ENCODE peak calls at places on chromosomes 6 and 20, in five cellular contexts. T is NB4, H is astrocyte of the cerebellum, Q is lower leg skin, N is lung. Y is an unnamed sample.

GRCh38 chr6:106617857-106618256 is 11.4 kb downstream of the RTN4IP1 start:
- DNase-seq in T (no peak), H (no peak), Q (no peak), N (no peak), Y (no peak)

GRCh38 chr6:166045173-166045957 is 122.3 kb downstream of the TBXT start:
- DNase-seq in T (no peak), H (no peak), Q (no peak), N (no peak), Y (no peak)

GRCh38 chr20:64142546-64142945 is 21.7 kb upstream of the MYT1 start:
- DNase-seq in T (no peak), H (no peak), Q (no peak), N (no peak), Y (no peak)

GRCh38 chr6:75334266-75335040 is 49.9 kb upstream of the TMEM30A start:
- DNase-seq in T (peak), H (peak), Q (peak), N (no peak), Y (no peak)

GRCh38 chr20:50193851-50194830 is 3.5 kb downstream of the CEBPB start:
- DNase-seq in T (no peak), H (no peak), Q (peak), N (no peak), Y (peak)

GRCh38 chr6:131524695-131525336 is 48.2 kb upstream of the ARG1 start:
- DNase-seq in T (no peak), H (no peak), Q (no peak), N (no peak), Y (no peak)

GRCh38 chr6:55490871-55491270 is 88.1 kb downstream of the HMGCLL1 start:
- DNase-seq in T (no peak), H (no peak), Q (no peak), N (no peak), Y (no peak)

GRCh38 chr6:28111964-28112363 is 12.4 kb upstream of the ZSCAN16 start:
- DNase-seq in T (no peak), H (no peak), Q (no peak), N (no peak), Y (no peak)

GRCh38 chr6:13260116-13260598 is 68.2 kb downstream of the TBC1D7 start:
- DNase-seq in T (no peak), H (no peak), Q (no peak), N (no peak), Y (no peak)

GRCh38 chr20:63024573-63025392 is 18.0 kb upstream of the BHLHE23 start:
- DNase-seq in T (no peak), H (no peak), Q (no peak), N (no peak), Y (no peak)

GRCh38 chr20:38935967-38936407 is 9.8 kb downstream of the FAM83D start:
- DNase-seq in T (no peak), H (no peak), Q (no peak), N (no peak), Y (no peak)

GRCh38 chr6:5529733-5530132 is 268.4 kb downstream of the FARS2 start:
- DNase-seq in T (no peak), H (peak), Q (no peak), N (no peak), Y (no peak)

GRCh38 chr20:62925420-62926228 is 681 bp downstream of the DIDO1 start:
- DNase-seq in T (peak), H (no peak), Q (no peak), N (no peak), Y (no peak)

GRCh38 chr6:137570307-137570832 is 76.2 kb upstream of the OLIG3 start:
- DNase-seq in T (no peak), H (no peak), Q (no peak), N (no peak), Y (no peak)

GRCh38 chr20:5947276-5947675 is 3.1 kb downstream of the TRMT6 start:
- DNase-seq in T (peak), H (no peak), Q (no peak), N (no peak), Y (no peak)

GRCh38 chr6:77650098-77650663 is 2.7 kb upstream of the MEI4 start:
- DNase-seq in T (no peak), H (no peak), Q (no peak), N (no peak), Y (no peak)

GRCh38 chr6:81228912-81229540 is 523.5 kb downstream of the TENT5A start:
- DNase-seq in T (no peak), H (peak), Q (no peak), N (no peak), Y (no peak)

GRCh38 chr6:116847234-116847633 is 18.4 kb upstream of the GPRC6A start:
- DNase-seq in T (peak), H (peak), Q (no peak), N (no peak), Y (no peak)

GRCh38 chr6:101392561-101393230 is 812 bp upstream of the GRIK2 start:
- DNase-seq in T (no peak), H (no peak), Q (no peak), N (no peak), Y (no peak)

GRCh38 chr6:140178550-140179334 is 804.3 kb upstream of the CITED2 start:
- DNase-seq in T (no peak), H (no peak), Q (no peak), N (no peak), Y (no peak)

GRCh38 chr6:138004423-138005287 is 102.6 kb downstream of the PERP start:
- DNase-seq in T (peak), H (no peak), Q (no peak), N (no peak), Y (no peak)

GRCh38 chr6:91534614-91535013 is 947.7 kb upstream of the MAP3K7 start:
- DNase-seq in T (no peak), H (no peak), Q (no peak), N (no peak), Y (no peak)

GRCh38 chr6:2237001-2237400 is 8.4 kb downstream of the GMDS start:
- DNase-seq in T (no peak), H (peak), Q (no peak), N (no peak), Y (no peak)

GRCh38 chr20:36318166-36318565 is 12.0 kb downstream of the DLGAP4 start:
- DNase-seq in T (no peak), H (no peak), Q (no peak), N (no peak), Y (no peak)

GRCh38 chr6:84739866-84740208 is 24.6 kb downstream of the TBX18 start:
- DNase-seq in T (no peak), H (no peak), Q (no peak), N (no peak), Y (no peak)

GRCh38 chr20:3767434-3768341 is at the start of gene ADISSP:
- DNase-seq in T (no peak), H (peak), Q (peak), N (peak), Y (peak)
- TF ChIP-seq CTCF in T (peak), H (no peak), Q (no peak), N (no peak), Y (no peak)

GRCh38 chr6:125867483-125867935 is 76.7 kb downstream of the NCOA7 start:
- DNase-seq in T (peak), H (peak), Q (peak), N (peak), Y (no peak)
- H3K4me3 ChIP-seq in T (no peak), H (no peak), Q (no peak), N (no peak), Y (no peak)

DNA sequence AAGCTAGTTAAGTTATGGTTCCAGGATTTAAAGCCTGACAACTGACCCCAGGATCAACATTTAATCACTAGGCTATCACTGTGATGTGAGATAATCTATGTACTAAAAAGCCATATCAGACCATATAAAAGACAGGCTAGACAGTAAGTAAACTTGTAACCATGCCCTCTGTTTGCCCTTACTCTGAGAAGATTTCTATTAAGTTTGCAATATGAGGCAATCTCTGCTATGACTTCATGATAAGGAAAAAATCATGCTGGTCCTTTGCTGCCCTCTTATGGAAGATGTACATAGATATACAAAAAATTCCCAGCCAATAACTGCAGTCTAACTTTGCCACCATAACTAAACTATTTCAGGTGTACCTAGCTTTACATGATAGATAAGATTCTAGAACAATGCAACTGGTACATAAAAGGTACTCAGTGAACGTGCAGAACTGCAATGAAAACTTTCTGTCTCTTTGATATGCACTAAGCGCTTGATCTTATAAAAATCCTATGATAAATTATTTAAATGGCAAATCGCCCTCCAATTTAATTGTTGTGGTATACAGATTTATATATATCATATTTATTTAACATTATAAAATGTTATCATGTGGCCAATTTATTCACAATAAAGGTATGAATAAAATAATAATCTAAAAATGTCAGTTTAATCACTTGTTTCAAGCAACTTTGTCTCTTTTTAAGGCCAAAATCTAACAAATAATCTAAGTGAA is 70.5 kb downstream of the FAM217A start:
- DNase-seq in T (peak), H (peak), Q (no peak), N (no peak), Y (no peak)
- TF ChIP-seq CTCF in T (peak), H (peak), Q (no peak), N (peak), Y (no peak)

DNA sequence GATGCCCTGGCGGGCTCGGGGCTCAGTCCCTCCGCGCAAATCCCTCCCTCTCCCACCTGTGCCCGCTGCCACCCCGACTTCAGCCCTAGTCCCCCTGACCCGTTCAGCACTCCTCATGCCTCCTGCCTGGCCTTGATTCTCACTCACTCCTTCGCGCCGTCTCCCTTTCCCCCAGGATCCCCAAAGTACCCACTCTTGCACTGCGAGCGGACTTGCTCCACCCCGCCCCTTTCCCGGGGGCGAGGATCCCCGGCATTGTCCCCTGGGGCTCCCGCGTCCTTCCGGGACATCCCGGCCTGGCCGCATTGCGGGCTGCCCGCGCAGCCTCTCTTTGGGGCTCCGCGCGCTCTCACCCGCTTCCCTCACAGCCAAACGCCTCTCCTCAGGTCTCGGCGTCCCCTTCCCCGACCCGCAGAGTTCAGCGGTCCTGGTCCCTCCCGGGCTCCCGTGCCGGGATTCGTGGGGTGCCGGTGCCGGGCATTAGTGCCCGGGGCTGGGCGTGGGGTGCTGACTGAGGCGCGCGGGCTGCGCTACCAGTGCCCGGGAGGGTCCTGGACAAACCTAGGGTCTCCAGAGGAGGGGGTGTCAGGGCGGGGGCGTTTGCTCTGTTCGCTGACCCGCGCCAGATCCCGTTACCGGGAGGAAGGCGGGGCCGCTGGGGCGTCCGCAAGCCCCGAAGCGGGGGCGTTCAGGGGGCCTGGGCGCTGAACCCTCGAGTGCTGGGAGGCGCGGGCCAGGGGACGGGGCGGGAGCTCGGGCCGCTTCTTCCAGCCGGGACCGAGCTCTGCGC is 45.6 kb upstream of the SUPT3H start:
- DNase-seq in T (peak), H (no peak), Q (no peak), N (no peak), Y (no peak)
- H3K4me3 ChIP-seq in T (peak), H (peak), Q (peak), N (peak), Y (peak)

DNA sequence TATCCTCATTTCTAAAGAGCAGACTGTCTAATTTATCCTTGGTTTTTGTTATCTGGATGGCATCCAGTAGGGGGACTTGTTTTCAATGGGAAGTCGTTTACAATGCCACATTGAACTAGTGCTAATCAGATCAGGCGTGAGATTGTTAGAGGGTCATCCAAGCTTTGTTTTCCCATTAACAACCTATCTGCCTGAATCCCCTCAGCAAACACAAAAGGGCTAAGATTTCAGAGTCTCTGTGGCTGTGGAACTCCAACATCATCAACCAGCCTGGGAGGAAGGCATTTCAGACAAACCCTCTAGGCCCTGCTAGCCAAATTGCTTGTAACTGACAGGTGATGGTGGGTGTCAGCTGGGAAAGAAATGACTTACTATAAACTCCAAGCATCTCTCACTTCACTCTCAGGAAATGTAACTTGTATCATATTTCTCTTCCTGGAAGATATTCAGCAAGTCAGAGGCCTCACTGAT is 47.7 kb downstream of the COL19A1 start:
- DNase-seq in T (no peak), H (no peak), Q (no peak), N (no peak), Y (no peak)
- TF ChIP-seq CTCF in T (no peak), H (no peak), Q (no peak), N (no peak), Y (no peak)

Y was measured in right atrium auricular region.